ENCODE peak calls at places on chromosomes 13 and 19, in seven cellular contexts. H is sigmoid colon; A is pancreas; M is breast epithelium; V is stomach; W is naive thymus-derived CD4-positive, alpha-beta T cell; Q is PC-3. D is an unnamed sample. For H3K36me3 and H3K9me3, the result is how much of the 10 kb centered on the place peaks cover.

GRCh38 chr19:8616861-8617260 is 6.3 kb upstream of the ADAMTS10 start:
- DNase-seq in W (no peak), H (no peak), Q (no peak), A (no peak), V (no peak), M (no peak), D (no peak)

GRCh38 chr13:74444877-74445479 is 310.8 kb upstream of the KLF12 start:
- DNase-seq in W (no peak), M (no peak), H (no peak), Q (peak), A (no peak), V (no peak), D (no peak)

GRCh38 chr19:53394522-53394973 is 401 bp upstream of the ZNF765 start:
- DNase-seq in A (peak), V (peak), Q (peak), H (peak), M (peak), W (no peak), D (peak)

GRCh38 chr19:7200739-7201138 is 93.5 kb downstream of the INSR start:
- DNase-seq in Q (no peak), W (no peak), V (no peak), H (no peak), M (no peak), A (no peak), D (no peak)

GRCh38 chr19:6273701-6274601 is 5.8 kb downstream of the MLLT1 start:
- DNase-seq in Q (peak), H (peak), W (no peak), M (peak), V (peak), A (peak), D (peak)

GRCh38 chr13:80881495-80882482 is 540.9 kb upstream of the SPRY2 start:
- DNase-seq in A (no peak), Q (peak), W (no peak), H (no peak), V (no peak), M (no peak), D (no peak)

GRCh38 chr19:42440357-42441046 is 2.2 kb downstream of the CXCL17 start:
- DNase-seq in V (peak), M (peak), H (peak), A (peak), W (peak), Q (peak), D (peak)

GRCh38 chr13:39894586-39894985 is 239.1 kb downstream of the COG6 start:
- DNase-seq in V (no peak), M (no peak), Q (no peak), W (no peak), A (no peak), H (no peak), D (no peak)

GRCh38 chr19:21462540-21462939 is 42.9 kb upstream of the ZNF429 start:
- DNase-seq in W (no peak), M (no peak), A (no peak), Q (no peak), V (no peak), H (no peak), D (no peak)

GRCh38 chr19:12574036-12574435 is 22.8 kb upstream of the ZNF564 start:
- DNase-seq in H (no peak), Q (no peak), A (no peak), V (no peak), W (peak), M (no peak), D (no peak)

GRCh38 chr13:97826421-97826965 is 127.0 kb upstream of the IPO5 start:
- DNase-seq in V (no peak), H (no peak), Q (no peak), W (no peak), M (no peak), A (no peak), D (no peak)

GRCh38 chr13:106063591-106064308 is 471.7 kb downstream of the EFNB2 start:
- DNase-seq in W (no peak), H (no peak), Q (peak), V (no peak), M (no peak), A (no peak), D (no peak)

GRCh38 chr13:46593403-46593802 is 40.4 kb downstream of the LRCH1 start:
- DNase-seq in Q (no peak), W (peak), M (no peak), A (no peak), H (no peak), V (no peak), D (no peak)

GRCh38 chr13:42041017-42041683 is 7.3 kb upstream of the DGKH start:
- DNase-seq in A (peak), M (peak), W (no peak), H (peak), V (peak), Q (peak), D (peak)

GRCh38 chr19:53772943-53773342 is 51.2 kb downstream of the NLRP12 start:
- DNase-seq in A (no peak), M (no peak), W (peak), V (peak), Q (peak), H (no peak), D (no peak)

GRCh38 chr19:35254341-35255297 is 5.8 kb downstream of the LSR start:
- DNase-seq in M (no peak), V (no peak), Q (no peak), H (peak), W (no peak), A (no peak), D (peak)

GRCh38 chr19:2123682-2124387 is 27.1 kb downstream of the IZUMO4 start:
- DNase-seq in V (no peak), M (no peak), A (peak), Q (no peak), H (no peak), W (no peak), D (peak)

GRCh38 chr13:100827489-100828000 is 152.9 kb upstream of the TMTC4 start:
- DNase-seq in W (no peak), M (no peak), H (no peak), Q (peak), A (no peak), V (no peak), D (no peak)

GRCh38 chr13:32409561-32410440 is 18.1 kb downstream of the N4BP2L1 start:
- DNase-seq in V (no peak), Q (no peak), H (peak), M (no peak), A (no peak), W (no peak), D (peak)

GRCh38 chr13:75803982-75804381 is 167.9 kb downstream of the LMO7 start:
- DNase-seq in A (no peak), M (no peak), Q (no peak), H (no peak), W (no peak), V (no peak), D (no peak)

GRCh38 chr13:24043590-24044350 is 116.8 kb upstream of the SPATA13 start:
- DNase-seq in M (no peak), W (no peak), V (no peak), Q (no peak), A (no peak), H (no peak), D (no peak)

GRCh38 chr19:38213911-38214625 is 10.0 kb downstream of the DPF1 start:
- DNase-seq in H (no peak), M (no peak), A (no peak), V (no peak), W (peak), Q (peak), D (no peak)

GRCh38 chr19:58296086-58296485 is 9.1 kb upstream of the ERVK3-1 start:
- DNase-seq in Q (no peak), V (no peak), H (no peak), W (no peak), A (no peak), M (no peak), D (no peak)
- H3K36me3 ChIP-seq in Q (half or more), V (half or more), H (half or more), W (under half), A (under half), M (under half), D (under half)

GRCh38 chr19:36819130-36819630 is 19.0 kb downstream of the ZNF790 start:
- DNase-seq in W (no peak), M (no peak), V (no peak), Q (no peak), A (no peak), H (no peak), D (no peak)
- H3K9me3 ChIP-seq in W (under half), M (half or more), V (half or more), Q (under half), A (under half), H (half or more), D (under half)

DNA sequence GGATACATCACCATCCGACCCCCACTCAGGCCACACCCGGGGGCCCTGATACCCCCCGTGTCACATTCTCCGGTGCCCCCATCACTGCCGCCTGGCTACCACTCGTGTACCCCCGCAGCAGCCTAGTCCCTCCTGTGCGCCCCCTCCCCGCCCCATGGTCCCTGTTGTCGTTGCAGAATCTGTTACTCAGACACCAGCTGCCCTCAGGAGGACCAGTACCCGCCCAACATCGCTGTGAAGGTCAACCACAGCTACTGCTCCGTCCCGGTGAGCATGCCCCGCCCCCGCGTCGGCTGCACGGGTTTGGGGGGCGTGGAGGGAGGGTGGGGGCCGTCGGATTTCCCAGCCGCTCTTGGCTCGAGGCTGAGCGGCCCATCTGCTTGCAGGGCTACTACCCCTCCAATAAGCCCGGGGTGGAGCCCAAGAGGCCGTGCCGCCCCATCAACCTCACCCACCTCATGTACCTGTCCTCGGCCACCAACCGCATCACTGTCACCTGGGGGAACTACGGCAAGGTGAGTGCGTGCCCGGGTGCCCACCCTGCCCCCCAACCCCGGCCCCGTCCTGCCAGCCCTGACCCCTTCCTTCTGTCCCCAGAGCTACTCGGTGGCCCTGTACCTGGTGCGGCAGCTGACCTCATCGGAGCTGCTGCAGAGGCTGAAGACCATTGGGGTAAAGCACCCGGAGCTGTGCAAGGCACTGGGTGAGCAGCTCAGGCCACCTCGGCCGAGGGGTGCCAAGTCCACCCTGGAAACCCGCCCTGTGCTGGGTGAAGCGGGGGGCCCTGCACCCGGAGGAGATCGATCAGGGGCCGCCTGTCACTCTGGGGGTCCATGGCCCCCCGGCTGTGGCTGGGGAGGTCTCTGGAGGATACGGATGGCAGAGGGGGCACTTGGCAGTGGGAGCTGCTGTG is 21.1 kb downstream of the PIAS4 start:
- DNase-seq in M (no peak), W (no peak), Q (no peak), A (peak), V (no peak), H (no peak), D (no peak)
- H3K36me3 ChIP-seq in M (under half), W (under half), Q (under half), A (under half), V (half or more), H (half or more), D (under half)

DNA sequence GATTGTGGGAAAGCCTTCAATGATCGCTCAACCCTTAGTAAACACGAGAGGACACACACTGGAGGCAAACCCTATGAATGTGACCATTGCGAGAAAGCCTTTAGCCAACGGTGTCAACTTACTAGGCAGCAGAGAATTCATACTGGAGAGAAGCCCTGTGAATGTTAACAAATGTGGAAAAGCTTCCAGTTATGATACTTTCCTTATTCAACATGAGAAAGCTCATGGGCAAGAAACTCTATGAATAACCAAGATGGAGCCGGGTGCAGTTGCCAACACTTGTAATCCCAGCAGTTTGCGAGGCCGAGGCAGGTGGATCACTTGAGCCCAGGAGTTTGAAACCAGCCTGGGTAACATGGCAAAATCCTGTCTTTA is 15.8 kb upstream of the ZNF8 start:
- DNase-seq in A (no peak), H (no peak), Q (no peak), W (no peak), M (no peak), V (no peak), D (no peak)
- H3K9me3 ChIP-seq in A (under half), H (half or more), Q (half or more), W (under half), M (half or more), V (half or more), D (half or more)